ENCODE peak calls at places on chromosomes 3 and 15, in four cellular contexts. Z is testis, L is PC-3, M is astrocyte of the spinal cord. Y is an unnamed sample.

GRCh38 chr3:30233924-30234666 is 372.3 kb upstream of the TGFBR2 start:
- DNase-seq in Z (no peak), L (peak; percentile 10), M (no peak), Y (no peak)

GRCh38 chr15:50112488-50113186 is 6.4 kb downstream of the ATP8B4 start:
- DNase-seq in Z (no peak), L (no peak), M (no peak), Y (no peak)

GRCh38 chr3:130093741-130094391 is 12.2 kb downstream of the ALG1L2 start:
- DNase-seq in Z (no peak), L (no peak), M (no peak), Y (no peak)

GRCh38 chr3:119990888-119991287 is 103.4 kb downstream of the GSK3B start:
- DNase-seq in Z (no peak), L (peak; percentile 37), M (peak; percentile 41), Y (no peak)

GRCh38 chr3:62372621-62373041 is 719 bp downstream of the FEZF2 start:
- DNase-seq in Z (no peak), L (no peak), M (no peak), Y (no peak)

GRCh38 chr3:29972594-29972993 is 633.8 kb upstream of the TGFBR2 start:
- DNase-seq in Z (no peak), L (no peak), M (peak; percentile 67), Y (no peak)

GRCh38 chr3:33218446-33219174 is at the start of gene SUSD5:
- DNase-seq in Z (peak; percentile 41), L (no peak), M (peak; percentile 57), Y (peak; percentile 77)

GRCh38 chr3:30289324-30289723 is 317.1 kb upstream of the TGFBR2 start:
- DNase-seq in Z (no peak), L (peak; percentile 35), M (no peak), Y (no peak)

GRCh38 chr3:102053375-102053989 is 204.2 kb downstream of the NFKBIZ start:
- DNase-seq in Z (no peak), L (peak; percentile 80), M (peak; percentile 74), Y (no peak)

GRCh38 chr3:43522702-43523362 is 99.0 kb downstream of the ANO10 start:
- DNase-seq in Z (no peak), L (peak; percentile 36), M (peak; percentile 11), Y (no peak)

GRCh38 chr3:122719273-122719921 is 38.8 kb downstream of the PARP14 start:
- DNase-seq in Z (no peak), L (no peak), M (no peak), Y (no peak)

GRCh38 chr3:27532426-27532825 is 48.2 kb upstream of the SLC4A7 start:
- DNase-seq in Z (no peak), L (no peak), M (no peak), Y (no peak)

GRCh38 chr3:45686850-45687249 is 2.3 kb upstream of the SACM1L start:
- DNase-seq in Z (no peak), L (no peak), M (no peak), Y (no peak)

Y was measured in coronary artery.